ENCODE peak calls at places on chromosomes 4 and X, in five cellular contexts. One of them, this sample, is unnamed.

GRCh38 chrX:130878350-130879341 is 24.4 kb downstream of the ENOX2 start:
- DNase-seq in HFF-Myc: peak
- DNase-seq in small intestine: no peak
- DNase-seq in effector memory CD4-positive, alpha-beta T cell: no peak
- DNase-seq in endodermal cell: no peak
- DNase-seq in this sample: no peak

GRCh38 chrX:66638591-66639500 is at the start of gene EDA2R:
- DNase-seq in effector memory CD4-positive, alpha-beta T cell: peak
- DNase-seq in endodermal cell: peak
- DNase-seq in small intestine: no peak
- DNase-seq in HFF-Myc: peak
- DNase-seq in this sample: no peak

GRCh38 chr4:15455290-15455689 is 14.4 kb upstream of the CC2D2A start:
- DNase-seq in HFF-Myc: no peak
- DNase-seq in endodermal cell: no peak
- DNase-seq in small intestine: no peak
- DNase-seq in effector memory CD4-positive, alpha-beta T cell: no peak
- DNase-seq in this sample: no peak

GRCh38 chrX:41381685-41382084 is 47.7 kb downstream of the DDX3X start:
- DNase-seq in small intestine: peak
- DNase-seq in HFF-Myc: peak
- DNase-seq in effector memory CD4-positive, alpha-beta T cell: no peak
- DNase-seq in endodermal cell: peak
- DNase-seq in this sample: no peak

GRCh38 chr4:100935090-100935489 is 412.2 kb downstream of the PPP3CA start:
- DNase-seq in endodermal cell: no peak
- DNase-seq in HFF-Myc: peak
- DNase-seq in small intestine: peak
- DNase-seq in effector memory CD4-positive, alpha-beta T cell: no peak
- DNase-seq in this sample: no peak

GRCh38 chr4:78014889-78015886 is 41.9 kb upstream of the FRAS1 start:
- DNase-seq in small intestine: no peak
- DNase-seq in endodermal cell: no peak
- DNase-seq in effector memory CD4-positive, alpha-beta T cell: no peak
- DNase-seq in HFF-Myc: no peak
- DNase-seq in this sample: no peak

GRCh38 chr4:110270492-110271197 is 72.2 kb upstream of the ELOVL6 start:
- DNase-seq in endodermal cell: no peak
- DNase-seq in HFF-Myc: peak
- DNase-seq in effector memory CD4-positive, alpha-beta T cell: no peak
- DNase-seq in small intestine: no peak
- DNase-seq in this sample: no peak

GRCh38 chr4:152686452-152687013 is 6.7 kb upstream of the TMEM154 start:
- DNase-seq in HFF-Myc: no peak
- DNase-seq in small intestine: no peak
- DNase-seq in effector memory CD4-positive, alpha-beta T cell: no peak
- DNase-seq in endodermal cell: peak
- DNase-seq in this sample: no peak

GRCh38 chr4:14581741-14582140 is 420.5 kb upstream of the CPEB2 start:
- DNase-seq in small intestine: no peak
- DNase-seq in HFF-Myc: no peak
- DNase-seq in effector memory CD4-positive, alpha-beta T cell: no peak
- DNase-seq in endodermal cell: no peak
- DNase-seq in this sample: no peak

GRCh38 chr4:53582194-53582593 is 9.1 kb downstream of the LNX1 start:
- DNase-seq in small intestine: no peak
- DNase-seq in HFF-Myc: no peak
- DNase-seq in endodermal cell: no peak
- DNase-seq in effector memory CD4-positive, alpha-beta T cell: no peak
- DNase-seq in this sample: no peak

GRCh38 chr4:185846550-185847210 is 34.7 kb upstream of the SORBS2 start:
- DNase-seq in endodermal cell: no peak
- DNase-seq in effector memory CD4-positive, alpha-beta T cell: no peak
- DNase-seq in small intestine: no peak
- DNase-seq in HFF-Myc: no peak
- DNase-seq in this sample: no peak

GRCh38 chrX:55715847-55716246 is 1.7 kb upstream of the RRAGB start:
- DNase-seq in effector memory CD4-positive, alpha-beta T cell: no peak
- DNase-seq in endodermal cell: peak
- DNase-seq in small intestine: no peak
- DNase-seq in HFF-Myc: no peak
- DNase-seq in this sample: no peak

GRCh38 chr4:8817813-8818062 is 53.9 kb downstream of the HMX1 start:
- DNase-seq in HFF-Myc: no peak
- DNase-seq in effector memory CD4-positive, alpha-beta T cell: no peak
- DNase-seq in small intestine: no peak
- DNase-seq in endodermal cell: peak
- DNase-seq in this sample: no peak

GRCh38 chrX:1491851-1492349 is 39.2 kb upstream of the ASMTL start:
- DNase-seq in effector memory CD4-positive, alpha-beta T cell: no peak
- DNase-seq in endodermal cell: peak
- DNase-seq in small intestine: no peak
- DNase-seq in HFF-Myc: no peak
- DNase-seq in this sample: no peak

GRCh38 chrX:153568612-153569011 is 30.3 kb downstream of the CCNQ start:
- DNase-seq in effector memory CD4-positive, alpha-beta T cell: no peak
- DNase-seq in endodermal cell: peak
- DNase-seq in small intestine: no peak
- DNase-seq in HFF-Myc: no peak
- DNase-seq in this sample: no peak

GRCh38 chr4:88722828-88723227 is 25.2 kb upstream of the NAP1L5 start:
- DNase-seq in effector memory CD4-positive, alpha-beta T cell: no peak
- DNase-seq in small intestine: no peak
- DNase-seq in endodermal cell: no peak
- DNase-seq in HFF-Myc: no peak
- DNase-seq in this sample: no peak

GRCh38 chr4:184282251-184282713 is 64.6 kb upstream of the ENPP6 start:
- DNase-seq in endodermal cell: peak
- DNase-seq in HFF-Myc: no peak
- DNase-seq in small intestine: peak
- DNase-seq in effector memory CD4-positive, alpha-beta T cell: no peak
- DNase-seq in this sample: no peak

GRCh38 chrX:132191938-132192337 is 27.3 kb downstream of the RAP2C start:
- DNase-seq in effector memory CD4-positive, alpha-beta T cell: no peak
- DNase-seq in HFF-Myc: no peak
- DNase-seq in endodermal cell: no peak
- DNase-seq in small intestine: no peak
- DNase-seq in this sample: no peak

GRCh38 chr4:87506974-87507701 is 22.0 kb downstream of the SPARCL1 start:
- DNase-seq in endodermal cell: no peak
- DNase-seq in HFF-Myc: no peak
- DNase-seq in small intestine: no peak
- DNase-seq in effector memory CD4-positive, alpha-beta T cell: no peak
- DNase-seq in this sample: no peak

GRCh38 chrX:154019061-154019621 is 561 bp downstream of the IRAK1 start:
- DNase-seq in small intestine: no peak
- DNase-seq in effector memory CD4-positive, alpha-beta T cell: no peak
- DNase-seq in HFF-Myc: no peak
- DNase-seq in endodermal cell: no peak
- DNase-seq in this sample: no peak

GRCh38 chr4:136078971-136079370 is 1453.3 kb downstream of the PCDH18 start:
- DNase-seq in HFF-Myc: no peak
- DNase-seq in effector memory CD4-positive, alpha-beta T cell: no peak
- DNase-seq in endodermal cell: no peak
- DNase-seq in small intestine: no peak
- DNase-seq in this sample: no peak

GRCh38 chrX:149510386-149510785 is 5.3 kb upstream of the IDS start:
- DNase-seq in small intestine: no peak
- DNase-seq in effector memory CD4-positive, alpha-beta T cell: no peak
- DNase-seq in HFF-Myc: no peak
- DNase-seq in endodermal cell: no peak
- DNase-seq in this sample: no peak

GRCh38 chrX:23012162-23012561 is 12.4 kb downstream of the DDX53 start:
- DNase-seq in HFF-Myc: no peak
- DNase-seq in endodermal cell: no peak
- DNase-seq in small intestine: no peak
- DNase-seq in effector memory CD4-positive, alpha-beta T cell: no peak
- DNase-seq in this sample: no peak

DNA sequence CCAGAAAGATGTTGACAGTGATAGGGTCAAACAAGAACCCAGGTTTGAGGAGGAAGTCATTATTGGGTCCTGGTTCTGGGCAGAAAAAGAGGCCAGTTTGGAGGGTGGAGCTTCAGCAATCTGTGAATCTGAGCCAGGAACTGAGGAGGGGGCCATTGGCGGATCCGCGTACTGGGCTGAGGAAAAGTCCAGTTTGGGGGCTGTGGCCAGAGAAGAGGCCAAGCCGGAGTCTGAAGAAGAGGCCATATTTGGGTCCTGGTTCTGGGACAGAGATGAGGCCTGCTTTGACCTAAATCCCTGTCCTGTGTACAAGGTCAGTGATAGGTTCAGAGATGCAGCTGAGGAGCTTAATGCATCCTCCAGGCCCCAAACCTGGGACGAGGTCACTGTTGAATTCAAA is 3.7 kb downstream of the GPRASP2 start:
- DNase-seq in effector memory CD4-positive, alpha-beta T cell: no peak
- DNase-seq in HFF-Myc: no peak
- DNase-seq in endodermal cell: no peak
- DNase-seq in small intestine: no peak
- DNase-seq in this sample: no peak
- H3K4me3 ChIP-seq in effector memory CD4-positive, alpha-beta T cell: no peak
- H3K4me3 ChIP-seq in HFF-Myc: no peak
- H3K4me3 ChIP-seq in endodermal cell: no peak
- H3K4me3 ChIP-seq in small intestine: no peak
- H3K4me3 ChIP-seq in this sample: no peak

GRCh38 chr4:183158062-183158461 is 59.0 kb downstream of the WWC2 start:
- DNase-seq in effector memory CD4-positive, alpha-beta T cell: no peak
- DNase-seq in HFF-Myc: no peak
- DNase-seq in endodermal cell: no peak
- DNase-seq in small intestine: no peak
- DNase-seq in this sample: no peak

GRCh38 chr4:183155450-183156184 is 56.6 kb downstream of the WWC2 start:
- DNase-seq in small intestine: no peak
- DNase-seq in HFF-Myc: no peak
- DNase-seq in effector memory CD4-positive, alpha-beta T cell: no peak
- DNase-seq in endodermal cell: no peak
- DNase-seq in this sample: no peak

GRCh38 chr4:183153190-183153916 is 54.3 kb downstream of the WWC2 start:
- DNase-seq in HFF-Myc: no peak
- DNase-seq in endodermal cell: no peak
- DNase-seq in effector memory CD4-positive, alpha-beta T cell: no peak
- DNase-seq in small intestine: no peak
- DNase-seq in this sample: no peak

GRCh38 chr4:183157215-183157614 is 58.2 kb downstream of the WWC2 start:
- DNase-seq in endodermal cell: no peak
- DNase-seq in effector memory CD4-positive, alpha-beta T cell: no peak
- DNase-seq in HFF-Myc: no peak
- DNase-seq in small intestine: no peak
- DNase-seq in this sample: no peak

GRCh38 chr4:183154701-183155391 is 55.8 kb downstream of the WWC2 start:
- DNase-seq in HFF-Myc: no peak
- DNase-seq in effector memory CD4-positive, alpha-beta T cell: no peak
- DNase-seq in endodermal cell: peak
- DNase-seq in small intestine: peak
- DNase-seq in this sample: no peak
- H3K4me3 ChIP-seq in HFF-Myc: no peak
- H3K4me3 ChIP-seq in effector memory CD4-positive, alpha-beta T cell: no peak
- H3K4me3 ChIP-seq in endodermal cell: peak
- H3K4me3 ChIP-seq in small intestine: no peak
- H3K4me3 ChIP-seq in this sample: no peak

GRCh38 chrX:103793541-103793932 is 16.9 kb downstream of the PLP1 start:
- DNase-seq in HFF-Myc: no peak
- DNase-seq in effector memory CD4-positive, alpha-beta T cell: no peak
- DNase-seq in endodermal cell: no peak
- DNase-seq in small intestine: no peak
- DNase-seq in this sample: no peak

GRCh38 chrX:103791826-103792458 is 15.3 kb downstream of the PLP1 start:
- DNase-seq in endodermal cell: no peak
- DNase-seq in effector memory CD4-positive, alpha-beta T cell: no peak
- DNase-seq in small intestine: no peak
- DNase-seq in HFF-Myc: no peak
- DNase-seq in this sample: no peak

GRCh38 chrX:103791233-103791632 is 14.6 kb downstream of the PLP1 start:
- DNase-seq in HFF-Myc: no peak
- DNase-seq in small intestine: no peak
- DNase-seq in effector memory CD4-positive, alpha-beta T cell: no peak
- DNase-seq in endodermal cell: peak
- DNase-seq in this sample: no peak

GRCh38 chrX:103794117-103794516 is 17.5 kb downstream of the PLP1 start:
- DNase-seq in effector memory CD4-positive, alpha-beta T cell: no peak
- DNase-seq in small intestine: no peak
- DNase-seq in HFF-Myc: no peak
- DNase-seq in endodermal cell: no peak
- DNase-seq in this sample: no peak

GRCh38 chrX:103792916-103793540 is 16.4 kb downstream of the PLP1 start:
- DNase-seq in HFF-Myc: no peak
- DNase-seq in endodermal cell: no peak
- DNase-seq in effector memory CD4-positive, alpha-beta T cell: no peak
- DNase-seq in small intestine: no peak
- DNase-seq in this sample: no peak
- H3K4me3 ChIP-seq in HFF-Myc: no peak
- H3K4me3 ChIP-seq in endodermal cell: no peak
- H3K4me3 ChIP-seq in effector memory CD4-positive, alpha-beta T cell: no peak
- H3K4me3 ChIP-seq in small intestine: no peak
- H3K4me3 ChIP-seq in this sample: no peak

DNA sequence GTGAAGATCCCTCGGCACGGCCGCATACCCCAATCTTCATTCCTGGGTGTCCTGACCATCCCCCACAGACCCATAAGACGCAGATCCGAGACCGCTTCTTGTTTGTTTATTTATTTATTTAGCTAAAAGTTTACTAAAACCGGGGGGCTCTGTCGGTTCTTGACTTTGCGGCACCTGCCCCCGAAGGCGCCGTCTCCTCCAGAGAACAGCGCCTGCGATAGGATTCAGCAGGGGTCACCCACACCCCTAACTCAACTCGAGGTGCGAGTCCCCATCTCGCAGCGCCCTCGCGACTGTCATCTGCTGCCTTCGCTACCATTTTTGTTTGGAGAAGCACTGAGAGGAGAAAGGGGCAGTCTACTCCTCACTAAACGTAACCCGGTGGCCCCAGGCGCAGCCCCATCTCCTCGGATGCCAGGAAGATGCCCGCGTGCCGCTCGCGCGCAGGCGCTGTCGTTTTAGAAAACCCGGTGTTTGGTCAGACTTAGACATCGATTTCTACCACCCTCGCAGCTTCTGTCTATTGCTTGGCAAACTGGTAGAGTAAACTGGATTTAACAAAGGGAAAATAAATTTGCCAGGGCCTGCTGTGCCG is 18.9 kb upstream of the GPR101 start:
- DNase-seq in endodermal cell: peak
- DNase-seq in small intestine: peak
- DNase-seq in HFF-Myc: no peak
- DNase-seq in effector memory CD4-positive, alpha-beta T cell: no peak
- DNase-seq in this sample: peak
- H3K4me3 ChIP-seq in endodermal cell: peak
- H3K4me3 ChIP-seq in small intestine: no peak
- H3K4me3 ChIP-seq in HFF-Myc: peak
- H3K4me3 ChIP-seq in effector memory CD4-positive, alpha-beta T cell: peak
- H3K4me3 ChIP-seq in this sample: peak

DNA sequence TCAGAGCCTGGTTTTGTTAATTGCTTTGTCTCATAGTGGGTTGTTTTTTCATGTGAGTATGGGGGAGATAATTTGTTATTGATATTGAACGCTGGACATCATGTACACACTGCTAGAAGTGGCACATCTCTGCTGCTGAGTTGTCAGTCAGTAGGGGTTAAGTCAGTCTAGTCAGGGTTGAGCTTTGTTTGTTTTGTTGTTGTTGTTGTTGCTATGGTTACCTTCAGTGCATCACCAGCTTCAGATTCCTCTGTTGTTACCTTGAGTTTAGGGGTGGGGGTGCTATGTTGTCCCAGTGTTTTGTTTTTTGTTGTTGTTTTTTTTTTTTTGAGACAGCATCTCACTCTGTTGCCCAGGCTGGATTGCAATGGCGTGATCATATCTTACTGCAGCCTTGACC is 9.9 kb downstream of the YIPF6 start:
- DNase-seq in HFF-Myc: no peak
- DNase-seq in effector memory CD4-positive, alpha-beta T cell: no peak
- DNase-seq in endodermal cell: no peak
- DNase-seq in small intestine: no peak
- DNase-seq in this sample: no peak
- H3K4me3 ChIP-seq in HFF-Myc: no peak
- H3K4me3 ChIP-seq in effector memory CD4-positive, alpha-beta T cell: no peak
- H3K4me3 ChIP-seq in endodermal cell: no peak
- H3K4me3 ChIP-seq in small intestine: no peak
- H3K4me3 ChIP-seq in this sample: no peak

This sample was measured in dorsolateral prefrontal cortex.